ENCODE peak calls at places on chromosomes 11 and 22, in four cellular contexts. R is endodermal cell, W is PC-3, H is substantia nigra. O is an unnamed sample.
A peak's percentile ranks its signal among the peaks of the same experiment; 100 is the strongest.

GRCh38 chr11:44011797-44012196 is 36.0 kb upstream of the ACCSL start:
- DNase-seq in R (no peak), H (no peak), W (peak; percentile 54), O (no peak)

GRCh38 chr11:65433657-65434056 is 11.1 kb downstream of the NEAT1 start:
- DNase-seq in W (no peak), R (no peak), H (no peak), O (no peak)

GRCh38 chr11:66116576-66117361 is 46.7 kb downstream of the PACS1 start:
- DNase-seq in H (no peak), W (no peak), R (peak; percentile 53), O (no peak)

GRCh38 chr11:36508743-36509142 is 1.3 kb downstream of the TRAF6 start:
- DNase-seq in H (no peak), R (no peak), W (peak; percentile 15), O (no peak)

GRCh38 chr11:91178366-91178765 is 955.5 kb upstream of the CHORDC1 start:
- DNase-seq in H (no peak), R (no peak), W (no peak), O (no peak)

GRCh38 chr22:28246392-28246791 is 327.3 kb upstream of the PITPNB start:
- DNase-seq in W (no peak), H (no peak), R (no peak), O (no peak)

GRCh38 chr11:113163291-113164030 is 150.9 kb upstream of the TTC12 start:
- DNase-seq in W (no peak), R (no peak), H (no peak), O (no peak)

GRCh38 chr22:36744413-36744765 is 31.5 kb downstream of the IFT27 start:
- DNase-seq in H (no peak), R (peak; percentile 32), W (no peak), O (no peak)

GRCh38 chr11:8338138-8338537 is 74.5 kb upstream of the LMO1 start:
- DNase-seq in H (peak; percentile 8), R (peak; percentile 93), W (peak; percentile 46), O (peak; percentile 46)

GRCh38 chr22:37126383-37126782 is 16.9 kb upstream of the TMPRSS6 start:
- DNase-seq in W (no peak), H (no peak), R (peak; percentile 75), O (no peak)

GRCh38 chr11:20668844-20669832 is at the start of gene NELL1:
- DNase-seq in R (peak; percentile 81), H (no peak), W (no peak), O (no peak)

GRCh38 chr22:29369460-29369859 is 18.9 kb downstream of the AP1B1 start:
- DNase-seq in W (no peak), H (peak; percentile 29), R (peak; percentile 87), O (peak; percentile 78)

GRCh38 chr11:118918686-118919280 is 6.9 kb downstream of the BCL9L start:
- DNase-seq in H (no peak), W (no peak), R (no peak), O (no peak)
- H3K27ac ChIP-seq in H (peak overlapping the region; percentile 56), W (peak overlapping the region; percentile 97), R (peak overlapping the region; percentile 76), O (peak overlapping the region; percentile 94)

DNA sequence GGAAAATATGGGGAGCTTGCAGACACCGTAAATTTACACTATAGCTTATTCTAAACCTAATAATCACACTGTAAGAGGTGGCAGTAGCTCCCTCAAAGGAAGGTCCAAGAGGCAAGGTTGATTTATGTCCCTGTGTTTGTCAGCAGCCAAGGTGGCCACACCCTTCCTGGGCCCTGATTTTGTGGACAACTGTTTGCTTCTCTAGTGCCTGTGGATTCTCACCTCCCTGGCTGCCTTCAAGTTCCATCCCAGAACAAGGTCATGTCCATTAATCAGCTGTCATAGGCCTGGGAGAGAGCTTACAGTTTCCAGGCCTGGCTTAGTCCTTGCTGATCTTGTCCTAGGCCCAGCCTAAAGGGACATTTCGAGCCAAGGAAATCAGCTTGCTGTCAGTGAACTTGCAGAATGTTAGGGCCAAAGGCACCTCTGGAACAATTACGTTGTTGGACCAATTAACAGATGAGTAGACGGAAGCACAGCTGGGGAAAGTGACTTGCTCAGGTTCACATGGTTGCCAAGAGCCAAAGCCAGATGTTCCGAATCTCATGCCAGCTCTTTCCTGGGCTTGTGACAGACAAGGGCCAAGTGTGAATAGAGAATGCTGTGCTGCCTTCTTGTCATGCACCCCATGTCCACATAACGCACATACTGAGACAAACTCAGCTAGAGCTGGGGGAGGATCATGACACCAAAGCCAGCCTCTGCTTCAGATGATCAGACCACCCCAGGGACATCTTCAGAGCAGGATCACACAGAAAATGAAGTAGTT is 616.1 kb downstream of the INSC start:
- DNase-seq in H (no peak), W (no peak), R (no peak), O (no peak)
- H3K27ac ChIP-seq in H (no peak overlapping the region), W (no peak overlapping the region), R (no peak overlapping the region), O (no peak overlapping the region)

GRCh38 chr22:19597399-19597735 is 73.2 kb upstream of the CLDN5 start:
- DNase-seq in R (no peak), H (no peak), W (no peak), O (no peak)
- H3K27ac ChIP-seq in R (no peak overlapping the region), H (no peak overlapping the region), W (peak overlapping the region; percentile 73), O (no peak overlapping the region)

GRCh38 chr22:30607300-30607930 is 441 bp downstream of the TCN2 start:
- DNase-seq in W (no peak), H (no peak), R (no peak), O (no peak)
- H3K27ac ChIP-seq in W (no peak overlapping the region), H (peak overlapping the region; percentile 52), R (peak overlapping the region; percentile 95), O (peak overlapping the region; percentile 78)

GRCh38 chr22:26380072-26380471 is 49.0 kb upstream of the ASPHD2 start:
- DNase-seq in W (no peak), R (no peak), H (no peak), O (no peak)
- H3K27ac ChIP-seq in W (no peak overlapping the region), R (no peak overlapping the region), H (no peak overlapping the region), O (no peak overlapping the region)

O was measured in dorsolateral prefrontal cortex.